ENCODE peak calls at places on chromosomes 6 and 20, in four cellular contexts. One of them, this sample, is unnamed.

GRCh38 chr6:3751730-3752537 is 421 bp upstream of the PXDC1 start:
- DNase-seq in heart right ventricle: peak; percentile 88
- DNase-seq in neural progenitor cell: peak; percentile 91
- DNase-seq in GM04503: peak; percentile 68
- DNase-seq in this sample: peak; percentile 67

GRCh38 chr6:139965393-139965792 is 590.9 kb upstream of the CITED2 start:
- DNase-seq in neural progenitor cell: no peak
- DNase-seq in GM04503: no peak
- DNase-seq in heart right ventricle: no peak
- DNase-seq in this sample: no peak

GRCh38 chr6:76230711-76231110 is 158.2 kb upstream of the IMPG1 start:
- DNase-seq in heart right ventricle: no peak
- DNase-seq in GM04503: no peak
- DNase-seq in neural progenitor cell: no peak
- DNase-seq in this sample: no peak

GRCh38 chr20:17685168-17685567 is 3.1 kb upstream of the RRBP1 start:
- DNase-seq in heart right ventricle: no peak
- DNase-seq in neural progenitor cell: no peak
- DNase-seq in GM04503: no peak
- DNase-seq in this sample: no peak

GRCh38 chr6:100228437-100229424 is 234.7 kb upstream of the MCHR2 start:
- DNase-seq in heart right ventricle: peak; percentile 68
- DNase-seq in GM04503: no peak
- DNase-seq in neural progenitor cell: peak; percentile 95
- DNase-seq in this sample: peak; percentile 85

GRCh38 chr6:165984743-165985142 is 182.9 kb downstream of the TBXT start:
- DNase-seq in neural progenitor cell: no peak
- DNase-seq in GM04503: no peak
- DNase-seq in heart right ventricle: no peak
- DNase-seq in this sample: no peak

GRCh38 chr6:41564448-41565142 is 18.4 kb downstream of the FOXP4 start:
- DNase-seq in GM04503: no peak
- DNase-seq in heart right ventricle: no peak
- DNase-seq in neural progenitor cell: no peak
- DNase-seq in this sample: no peak

GRCh38 chr6:153012856-153013255 is 10.3 kb upstream of the MTRF1L start:
- DNase-seq in heart right ventricle: no peak
- DNase-seq in neural progenitor cell: no peak
- DNase-seq in GM04503: no peak
- DNase-seq in this sample: no peak

GRCh38 chr6:168200571-168201134 is 118.9 kb downstream of the DACT2 start:
- DNase-seq in neural progenitor cell: no peak
- DNase-seq in GM04503: no peak
- DNase-seq in heart right ventricle: no peak
- DNase-seq in this sample: no peak

GRCh38 chr20:10481671-10482070 is 46.6 kb downstream of the SLX4IP start:
- DNase-seq in neural progenitor cell: no peak
- DNase-seq in GM04503: no peak
- DNase-seq in heart right ventricle: no peak
- DNase-seq in this sample: no peak

GRCh38 chr6:95511404-95511803 is 65.9 kb upstream of the MANEA start:
- DNase-seq in GM04503: no peak
- DNase-seq in heart right ventricle: no peak
- DNase-seq in neural progenitor cell: no peak
- DNase-seq in this sample: no peak

GRCh38 chr6:3697609-3698008 is 53.9 kb downstream of the PXDC1 start:
- DNase-seq in GM04503: peak; percentile 87
- DNase-seq in heart right ventricle: no peak
- DNase-seq in neural progenitor cell: no peak
- DNase-seq in this sample: no peak

GRCh38 chr20:50286609-50287008 is 96.0 kb downstream of the CEBPB start:
- DNase-seq in heart right ventricle: no peak
- DNase-seq in GM04503: peak; percentile 80
- DNase-seq in neural progenitor cell: no peak
- DNase-seq in this sample: no peak

GRCh38 chr6:137148291-137149076 is 25.0 kb downstream of the IL22RA2 start:
- DNase-seq in heart right ventricle: no peak
- DNase-seq in GM04503: peak; percentile 19
- DNase-seq in neural progenitor cell: no peak
- DNase-seq in this sample: no peak